ENCODE peak calls at places on chromosomes 2 and 18, in five cellular contexts. X is GM13976, G is heart right ventricle, N is MM.1S, K is cardiac muscle cell. L is an unnamed sample.
A peak's percentile ranks its signal among the peaks of the same experiment; 100 is the strongest.

GRCh38 chr2:221463235-221463896 is 108.7 kb downstream of the EPHA4 start:
- DNase-seq in G (no peak), X (no peak), N (peak; percentile 30), K (no peak), L (no peak)

GRCh38 chr2:125267683-125268082 is 1242.6 kb downstream of the CNTNAP5 start:
- DNase-seq in K (no peak), N (no peak), G (no peak), X (no peak), L (no peak)

GRCh38 chr2:13574831-13575230 is 858.1 kb downstream of the TRIB2 start:
- DNase-seq in G (no peak), K (no peak), N (peak; percentile 50), X (no peak), L (no peak)

GRCh38 chr2:120447122-120447785 is 101.3 kb downstream of the INHBB start:
- DNase-seq in G (no peak), N (no peak), X (no peak), K (no peak), L (no peak)

GRCh38 chr2:28602751-28603639 is 107.1 kb downstream of the PLB1 start:
- DNase-seq in X (no peak), G (no peak), N (no peak), K (no peak), L (no peak)

GRCh38 chr18:23982154-23983071 is 32.1 kb upstream of the TTC39C start:
- DNase-seq in G (peak; percentile 53), X (no peak), K (no peak), N (no peak), L (no peak)

GRCh38 chr2:210558708-210559107 is 2.3 kb downstream of the CPS1 start:
- DNase-seq in K (peak; percentile 46), G (no peak), X (no peak), N (no peak), L (no peak)

GRCh38 chr18:2914844-2915243 is 68.0 kb downstream of the EMILIN2 start:
- DNase-seq in K (no peak), X (no peak), N (no peak), G (no peak), L (no peak)

GRCh38 chr18:46418657-46419260 is 238.3 kb downstream of the LOXHD1 start:
- DNase-seq in X (no peak), N (no peak), K (no peak), G (peak; percentile 81), L (no peak)

GRCh38 chr2:239793851-239794250 is 231.3 kb downstream of the NDUFA10 start:
- DNase-seq in K (no peak), N (no peak), X (no peak), G (no peak), L (no peak)

GRCh38 chr2:50535971-50536759 is 495.8 kb downstream of the NRXN1 start:
- DNase-seq in N (peak; percentile 47), K (peak; percentile 58), G (no peak), X (no peak), L (no peak)

GRCh38 chr2:177537241-177537640 is 144.7 kb downstream of the AGPS start:
- DNase-seq in N (no peak), G (no peak), K (no peak), X (no peak), L (no peak)

GRCh38 chr2:175620035-175620434 is 382.0 kb downstream of the LNPK start:
- DNase-seq in K (no peak), X (no peak), G (no peak), N (no peak), L (no peak)

DNA sequence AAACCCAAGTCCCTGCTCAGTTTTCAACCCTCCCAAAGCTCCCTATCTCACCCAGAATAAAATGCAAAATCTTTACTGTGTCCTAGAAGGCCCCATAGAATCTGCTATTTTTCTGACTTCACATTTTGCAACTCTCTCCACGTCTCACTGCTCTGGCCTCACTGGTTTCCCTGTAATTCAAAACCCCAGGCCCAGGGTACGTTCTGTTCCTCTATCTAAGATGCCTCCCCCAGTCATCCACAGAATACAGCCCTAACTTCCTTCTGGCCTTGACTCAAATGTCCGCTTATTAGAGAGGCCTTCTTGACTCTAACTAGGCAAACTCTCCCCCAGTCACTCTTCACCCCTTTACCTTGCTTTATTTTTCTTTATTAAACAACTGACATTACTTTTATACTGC is 42.0 kb downstream of the FAM161A start:
- DNase-seq in N (no peak), G (no peak), X (no peak), K (no peak), L (no peak)
- TF ChIP-seq CTCF in N (no peak), G (no peak), X (no peak), K (no peak), L (no peak)

GRCh38 chr18:3998698-3999333 is 456.3 kb downstream of the DLGAP1 start:
- DNase-seq in N (peak; percentile 41), K (peak; percentile 36), G (no peak), X (no peak), L (no peak)

GRCh38 chr18:3994061-3994687 is 460.9 kb downstream of the DLGAP1 start:
- DNase-seq in K (peak; percentile 55), X (no peak), N (no peak), G (no peak), L (no peak)

GRCh38 chr18:3995476-3996102 is 459.5 kb downstream of the DLGAP1 start:
- DNase-seq in X (peak; percentile 32), K (peak; percentile 86), G (peak; percentile 64), N (peak; percentile 77), L (no peak)
- TF ChIP-seq CTCF in X (peak; percentile 72), K (peak; percentile 90), G (peak; percentile 89), N (peak; percentile 77), L (peak; percentile 73)

GRCh38 chr2:199684168-199684567 is 166.8 kb downstream of the FTCDNL1 start:
- DNase-seq in N (no peak), X (no peak), G (no peak), K (no peak), L (no peak)
- TF ChIP-seq CTCF in N (no peak), X (no peak), G (no peak), K (no peak), L (no peak)

GRCh38 chr18:79868168-79868784 is 70.5 kb downstream of the KCNG2 start:
- DNase-seq in X (no peak), K (no peak), G (no peak), N (no peak), L (no peak)

GRCh38 chr18:79868811-79869541 is 71.2 kb downstream of the KCNG2 start:
- DNase-seq in X (peak; percentile 23), K (no peak), G (no peak), N (no peak), L (no peak)

GRCh38 chr18:79870369-79871025 is 72.8 kb downstream of the KCNG2 start:
- DNase-seq in K (no peak), G (no peak), X (no peak), N (no peak), L (no peak)

GRCh38 chr18:79871026-79871390 is 73.3 kb downstream of the KCNG2 start:
- DNase-seq in N (no peak), K (no peak), X (no peak), G (no peak), L (no peak)

GRCh38 chr18:79869591-79870368 is 72.0 kb downstream of the KCNG2 start:
- DNase-seq in K (no peak), X (no peak), G (no peak), N (no peak), L (no peak)
- TF ChIP-seq CTCF in K (no peak), X (no peak), G (no peak), N (no peak), L (no peak)

GRCh38 chr2:71811157-71811556 is 336.5 kb downstream of the CYP26B1 start:
- DNase-seq in N (no peak), G (no peak), K (no peak), X (no peak), L (no peak)
- TF ChIP-seq CTCF in N (no peak), G (no peak), K (no peak), X (no peak), L (no peak)

GRCh38 chr2:128350736-128351135 is 32.1 kb upstream of the HS6ST1 start:
- DNase-seq in X (no peak), G (no peak), N (no peak), K (no peak), L (no peak)
- TF ChIP-seq CTCF in X (no peak), G (no peak), N (no peak), K (no peak), L (no peak)

GRCh38 chr2:3424171-3424795 is 44.8 kb downstream of the TRAPPC12 start:
- DNase-seq in G (no peak), K (no peak), X (no peak), N (no peak), L (no peak)
- TF ChIP-seq CTCF in G (peak; percentile 28), K (no peak), X (no peak), N (no peak), L (peak; percentile 68)

DNA sequence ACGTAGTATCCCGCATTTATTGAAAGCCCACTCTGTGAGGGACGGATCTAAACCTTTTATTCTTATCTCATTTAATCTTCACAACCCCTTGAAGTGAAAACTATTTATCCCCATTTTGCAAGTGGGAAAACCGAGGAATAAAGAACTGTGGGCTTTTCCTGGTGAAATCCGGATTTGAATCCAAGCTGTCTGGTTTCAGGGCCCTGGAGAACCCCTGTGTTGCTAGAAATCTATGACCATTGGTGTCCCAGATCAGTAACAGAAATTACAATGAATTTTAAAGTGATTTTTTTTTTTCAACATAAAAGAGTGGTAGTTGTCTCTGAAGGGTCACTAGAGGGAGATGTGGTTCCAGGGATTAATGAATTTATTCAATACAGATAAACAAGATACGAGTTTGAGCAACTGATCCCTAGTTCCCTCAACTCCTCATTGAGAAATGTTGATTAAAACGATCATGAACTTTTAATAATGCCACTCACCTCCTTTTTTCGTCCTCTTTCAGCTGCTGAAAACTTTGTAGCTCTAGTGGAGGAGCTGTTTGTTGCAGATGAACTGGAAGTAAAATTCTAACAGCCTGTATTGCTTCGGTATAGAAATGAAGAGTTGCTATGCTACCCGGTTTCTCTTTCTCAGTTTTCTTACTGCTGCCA is 940 bp downstream of the XRCC5 start:
- DNase-seq in K (peak; percentile 28), X (no peak), N (peak; percentile 59), G (no peak), L (no peak)
- TF ChIP-seq CTCF in K (peak; percentile 57), X (no peak), N (peak; percentile 69), G (peak; percentile 32), L (peak; percentile 66)

DNA sequence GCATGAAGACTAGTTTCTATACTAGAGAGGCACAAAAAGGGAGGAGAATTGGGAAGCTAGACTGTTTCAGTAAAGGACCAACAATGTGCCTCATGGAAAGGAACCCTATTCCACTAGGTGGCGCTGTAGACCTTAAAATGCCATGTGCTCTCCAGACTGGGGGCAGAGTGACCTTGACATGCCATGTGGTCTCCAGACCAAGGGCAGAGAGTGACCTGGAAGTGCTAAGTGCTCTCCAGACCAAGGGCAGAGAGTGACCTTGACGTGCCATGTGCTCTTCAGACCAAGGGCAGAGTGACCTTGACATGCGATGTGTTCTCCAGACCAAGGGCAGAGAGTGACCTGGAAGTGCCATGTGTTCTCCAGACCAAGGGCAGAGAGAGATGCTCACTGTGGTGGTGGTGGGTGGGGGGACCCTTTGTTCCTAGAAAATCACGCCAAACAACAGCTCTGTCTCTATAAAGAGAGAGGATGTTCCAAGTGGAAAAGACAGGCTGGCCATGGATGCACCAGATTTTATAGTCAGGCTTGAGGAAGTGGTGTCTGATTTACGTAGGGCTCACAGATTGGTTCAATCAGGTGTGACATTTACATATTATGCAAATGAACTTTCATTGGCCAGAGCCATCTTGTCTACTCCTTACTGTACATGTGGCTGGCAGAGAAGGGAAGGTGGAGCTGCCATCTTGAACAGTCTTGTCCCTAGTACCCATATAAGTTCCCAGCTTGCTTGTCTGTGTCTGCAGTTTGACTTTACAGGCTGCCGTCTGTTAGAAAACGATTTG is 344.0 kb upstream of the DDX18 start:
- DNase-seq in N (peak; percentile 64), G (peak; percentile 6), K (peak; percentile 68), X (peak; percentile 10), L (no peak)
- TF ChIP-seq CTCF in N (peak; percentile 69), G (peak; percentile 58), K (no peak), X (peak; percentile 52), L (peak; percentile 27)